ENCODE peak calls at places on chromosomes 11 and 22, in four cellular contexts. One of them, this sample, is unnamed.

GRCh38 chr22:22767876-22768602 is 119.6 kb upstream of the IGLL5 start:
- DNase-seq in HCT116: no peak
- DNase-seq in stomach: no peak
- DNase-seq in right lobe of liver: no peak
- DNase-seq in this sample: no peak

GRCh38 chr11:61814958-61815789 is 1.6 kb downstream of the FADS1 start:
- DNase-seq in HCT116: peak; percentile 97
- DNase-seq in stomach: peak; percentile 94
- DNase-seq in right lobe of liver: peak; percentile 98
- DNase-seq in this sample: peak; percentile 97

GRCh38 chr11:80925291-80925690 is 1484.5 kb upstream of the TENM4 start:
- DNase-seq in HCT116: no peak
- DNase-seq in stomach: no peak
- DNase-seq in right lobe of liver: no peak
- DNase-seq in this sample: no peak

GRCh38 chr11:1619449-1619848 is 2.5 kb downstream of the KRTAP5-4 start:
- DNase-seq in HCT116: no peak
- DNase-seq in stomach: no peak
- DNase-seq in right lobe of liver: no peak
- DNase-seq in this sample: no peak

GRCh38 chr11:70233511-70233919 is 30.4 kb downstream of the FADD start:
- DNase-seq in HCT116: peak; percentile 98
- DNase-seq in stomach: peak; percentile 41
- DNase-seq in right lobe of liver: no peak
- DNase-seq in this sample: peak; percentile 75

GRCh38 chr22:23263651-23264555 is 83.6 kb downstream of the BCR start:
- DNase-seq in HCT116: no peak
- DNase-seq in stomach: peak; percentile 59
- DNase-seq in right lobe of liver: no peak
- DNase-seq in this sample: no peak

GRCh38 chr11:128422576-128423370 is 164.6 kb downstream of the ETS1 start:
- DNase-seq in HCT116: no peak
- DNase-seq in stomach: peak; percentile 35
- DNase-seq in right lobe of liver: no peak
- DNase-seq in this sample: no peak

GRCh38 chr11:6925636-6926207 is 504 bp upstream of the ZNF215 start:
- DNase-seq in HCT116: peak; percentile 54
- DNase-seq in stomach: no peak
- DNase-seq in right lobe of liver: no peak
- DNase-seq in this sample: no peak

GRCh38 chr11:113505541-113506375 is 30.6 kb upstream of the DRD2 start:
- DNase-seq in HCT116: peak; percentile 22
- DNase-seq in stomach: no peak
- DNase-seq in right lobe of liver: no peak
- DNase-seq in this sample: peak; percentile 49

GRCh38 chr11:32334822-32335221 is 100.5 kb downstream of the WT1 start:
- DNase-seq in HCT116: peak; percentile 55
- DNase-seq in stomach: no peak
- DNase-seq in right lobe of liver: no peak
- DNase-seq in this sample: peak; percentile 19

GRCh38 chr11:40403321-40403720 is 1056.1 kb downstream of the LRRC4C start:
- DNase-seq in HCT116: no peak
- DNase-seq in stomach: no peak
- DNase-seq in right lobe of liver: no peak
- DNase-seq in this sample: no peak

GRCh38 chr11:66277475-66278391 is at the start of gene CNIH2:
- DNase-seq in HCT116: no peak
- DNase-seq in stomach: peak; percentile 39
- DNase-seq in right lobe of liver: peak; percentile 55
- DNase-seq in this sample: no peak

GRCh38 chr11:66272600-66272999 is 4.2 kb downstream of the RAB1B start:
- DNase-seq in HCT116: no peak
- DNase-seq in stomach: no peak
- DNase-seq in right lobe of liver: no peak
- DNase-seq in this sample: no peak

GRCh38 chr11:66274219-66274618 is 3.8 kb upstream of the CNIH2 start:
- DNase-seq in HCT116: no peak
- DNase-seq in stomach: no peak
- DNase-seq in right lobe of liver: no peak
- DNase-seq in this sample: no peak

GRCh38 chr11:66275984-66276612 is 1.9 kb upstream of the CNIH2 start:
- DNase-seq in HCT116: no peak
- DNase-seq in stomach: no peak
- DNase-seq in right lobe of liver: no peak
- DNase-seq in this sample: no peak

GRCh38 chr11:66275396-66275795 is 2.6 kb upstream of the CNIH2 start:
- DNase-seq in HCT116: no peak
- DNase-seq in stomach: no peak
- DNase-seq in right lobe of liver: no peak
- DNase-seq in this sample: no peak
- TF ChIP-seq POLR2A in HCT116: no peak
- TF ChIP-seq POLR2A in stomach: no peak
- TF ChIP-seq POLR2A in right lobe of liver: no peak
- TF ChIP-seq POLR2A in this sample: no peak

DNA sequence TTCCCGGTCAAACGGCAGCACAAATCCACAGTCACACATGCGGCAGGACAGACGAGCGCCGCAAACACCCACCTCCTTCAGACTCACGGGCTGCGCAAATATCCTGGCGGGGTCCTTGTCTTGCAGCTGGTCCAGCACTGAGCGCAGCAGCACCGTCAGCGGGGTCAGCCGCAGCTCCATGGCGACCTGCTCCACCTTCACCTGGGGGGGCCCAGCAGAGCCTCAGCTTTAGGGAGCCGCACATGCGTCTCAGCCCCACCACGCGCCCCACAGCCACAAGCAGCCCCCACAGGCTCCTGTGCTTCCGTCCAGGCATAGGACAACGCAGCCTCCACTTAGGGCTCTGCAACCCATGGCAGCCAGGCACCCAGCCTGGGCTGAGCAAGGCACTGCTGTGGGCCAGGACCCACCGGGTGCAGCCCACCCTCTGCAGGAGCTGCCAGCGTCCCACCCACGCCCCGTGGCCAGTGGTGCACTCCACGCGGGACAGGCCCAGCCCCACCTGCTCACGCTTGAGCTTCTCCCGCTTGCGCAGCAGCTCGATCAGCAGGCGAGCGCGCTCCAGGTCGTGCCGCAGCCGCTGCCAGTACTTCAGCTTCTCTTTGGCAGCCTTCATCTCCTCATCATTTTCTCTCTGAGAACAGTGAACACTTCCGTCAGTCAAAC is 29.1 kb downstream of the BRD1 start:
- DNase-seq in HCT116: no peak
- DNase-seq in stomach: no peak
- DNase-seq in right lobe of liver: no peak
- DNase-seq in this sample: no peak
- TF ChIP-seq POLR2A in HCT116: no peak
- TF ChIP-seq POLR2A in stomach: no peak
- TF ChIP-seq POLR2A in right lobe of liver: no peak
- TF ChIP-seq POLR2A in this sample: no peak

DNA sequence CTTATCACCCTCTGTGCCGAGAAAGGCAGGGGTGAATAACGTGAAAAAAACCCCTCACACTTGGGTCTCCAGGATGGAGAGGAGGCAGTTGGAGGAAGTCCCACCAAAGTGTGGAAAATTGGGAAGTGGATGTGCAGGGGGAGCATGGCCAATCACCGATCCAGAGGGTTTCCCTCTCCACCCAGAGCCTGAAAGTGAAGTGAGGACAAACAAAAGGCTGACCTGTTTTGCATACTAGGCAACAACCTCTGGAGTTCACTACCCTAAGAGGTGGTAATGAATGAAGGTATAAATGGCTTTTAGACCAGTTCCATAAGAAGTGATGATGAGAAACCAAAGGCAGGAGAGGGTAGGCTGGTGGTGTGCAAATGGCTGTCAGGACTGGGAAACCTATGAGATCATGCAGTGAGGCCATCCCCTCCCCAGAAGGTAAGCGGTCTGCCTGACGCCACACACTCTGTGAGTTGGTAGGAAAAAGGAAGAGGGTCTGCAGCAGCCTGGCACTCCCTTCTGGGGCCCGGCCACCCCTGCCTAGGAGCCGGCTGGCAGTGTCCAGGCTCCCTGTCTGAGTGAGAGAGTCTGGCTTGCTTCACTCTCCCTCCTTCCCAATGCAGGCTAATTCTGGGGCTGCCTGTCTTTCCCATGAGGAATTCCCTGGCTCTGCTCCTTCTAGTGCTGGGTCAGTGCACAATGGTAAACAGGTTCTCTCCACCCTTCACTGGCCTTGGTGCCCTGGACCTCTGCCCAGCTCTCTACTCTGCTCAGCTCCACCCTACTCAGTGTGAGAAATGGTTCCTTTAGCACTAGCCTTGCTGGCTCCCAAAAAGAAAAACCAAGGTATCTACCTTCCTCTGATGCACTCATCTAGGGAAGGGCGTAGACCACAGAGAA is 15.6 kb downstream of the TBC1D10A start:
- DNase-seq in HCT116: no peak
- DNase-seq in stomach: peak; percentile 92
- DNase-seq in right lobe of liver: peak; percentile 81
- DNase-seq in this sample: no peak
- TF ChIP-seq POLR2A in HCT116: no peak
- TF ChIP-seq POLR2A in stomach: no peak
- TF ChIP-seq POLR2A in right lobe of liver: no peak
- TF ChIP-seq POLR2A in this sample: no peak

GRCh38 chr22:20438066-20438677 is 547 bp upstream of the SCARF2 start:
- DNase-seq in HCT116: no peak
- DNase-seq in stomach: no peak
- DNase-seq in right lobe of liver: no peak
- DNase-seq in this sample: no peak
- TF ChIP-seq POLR2A in HCT116: no peak
- TF ChIP-seq POLR2A in stomach: no peak
- TF ChIP-seq POLR2A in right lobe of liver: no peak
- TF ChIP-seq POLR2A in this sample: no peak

GRCh38 chr11:27472398-27473016 is at the start of gene LGR4:
- DNase-seq in HCT116: peak; percentile 83
- DNase-seq in stomach: peak; percentile 95
- DNase-seq in right lobe of liver: peak; percentile 95
- DNase-seq in this sample: peak; percentile 81
- TF ChIP-seq POLR2A in HCT116: no peak
- TF ChIP-seq POLR2A in stomach: peak; percentile 65
- TF ChIP-seq POLR2A in right lobe of liver: peak; percentile 95
- TF ChIP-seq POLR2A in this sample: peak; percentile 72

DNA sequence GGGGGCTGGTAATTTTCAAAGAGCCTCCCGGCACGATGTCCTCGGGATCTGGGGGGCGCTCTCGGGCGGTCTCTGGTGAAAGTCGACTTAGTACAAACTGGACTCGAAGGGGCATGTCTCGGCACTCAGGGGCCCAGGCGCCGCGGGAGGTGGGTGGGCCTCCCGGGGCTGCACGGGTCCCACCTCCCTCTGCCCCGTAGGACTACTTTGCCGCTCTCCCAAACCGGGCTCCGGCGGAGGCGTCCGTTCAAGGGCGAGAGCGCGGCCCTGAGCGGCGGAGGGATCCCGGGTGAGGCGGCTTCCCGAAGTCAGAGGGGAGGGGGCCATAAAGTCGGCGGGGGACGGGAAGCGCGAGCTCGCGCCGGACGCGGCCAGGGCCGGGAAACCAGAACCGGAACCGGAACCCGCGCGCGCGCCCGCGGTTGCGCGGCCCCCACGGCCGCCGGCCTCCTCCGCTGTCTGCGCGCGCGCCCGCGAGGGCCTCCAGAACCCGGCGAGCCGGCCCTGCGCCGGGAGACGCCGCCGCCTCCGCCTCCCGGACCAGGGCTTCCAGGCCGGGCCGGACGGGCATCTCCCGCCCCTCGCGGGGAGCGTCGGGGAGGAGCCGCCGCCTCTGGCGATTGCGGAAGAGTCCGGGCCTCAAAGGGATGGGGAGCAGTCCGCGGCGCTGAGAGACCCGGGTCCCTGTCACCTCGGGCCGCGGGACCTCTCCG is at the start of gene ARHGEF12:
- DNase-seq in HCT116: peak; percentile 93
- DNase-seq in stomach: peak; percentile 96
- DNase-seq in right lobe of liver: peak; percentile 96
- DNase-seq in this sample: peak; percentile 57
- TF ChIP-seq POLR2A in HCT116: peak; percentile 60
- TF ChIP-seq POLR2A in stomach: peak; percentile 56
- TF ChIP-seq POLR2A in right lobe of liver: peak; percentile 96
- TF ChIP-seq POLR2A in this sample: peak; percentile 30